ENCODE peak calls at places on chromosome 2, in nine cellular contexts. One of them, this sample, is unnamed.

GRCh38 chr2:55887906-55888625 is 35.5 kb downstream of the EFEMP1 start:
- DNase-seq in H7: no peak
- DNase-seq in stimulated activated CD4-positive, alpha-beta T cell treated with anti-CD3 and anti-CD28 coated beads, Interleukin-15, amount 100 ng/mL, for 1 hour: no peak
- DNase-seq in mesenchymal stem cell: peak; percentile 88
- DNase-seq in hepatocyte: no peak
- DNase-seq in mucosa of gallbladder: no peak
- DNase-seq in CD8-positive, alpha-beta T cell: no peak
- DNase-seq in naive thymus-derived CD8-positive, alpha-beta T cell: no peak
- DNase-seq in renal cortical epithelial cell: peak; percentile 96
- DNase-seq in this sample: peak; percentile 83

GRCh38 chr2:172445851-172446250 is 18.5 kb downstream of the ITGA6 start:
- DNase-seq in H7: no peak
- DNase-seq in stimulated activated CD4-positive, alpha-beta T cell treated with anti-CD3 and anti-CD28 coated beads, Interleukin-15, amount 100 ng/mL, for 1 hour: no peak
- DNase-seq in mesenchymal stem cell: no peak
- DNase-seq in hepatocyte: no peak
- DNase-seq in mucosa of gallbladder: no peak
- DNase-seq in CD8-positive, alpha-beta T cell: no peak
- DNase-seq in naive thymus-derived CD8-positive, alpha-beta T cell: no peak
- DNase-seq in renal cortical epithelial cell: no peak
- DNase-seq in this sample: no peak

GRCh38 chr2:235836416-235837042 is 331.7 kb downstream of the GBX2 start:
- DNase-seq in H7: no peak
- DNase-seq in stimulated activated CD4-positive, alpha-beta T cell treated with anti-CD3 and anti-CD28 coated beads, Interleukin-15, amount 100 ng/mL, for 1 hour: no peak
- DNase-seq in mesenchymal stem cell: no peak
- DNase-seq in hepatocyte: no peak
- DNase-seq in mucosa of gallbladder: no peak
- DNase-seq in CD8-positive, alpha-beta T cell: no peak
- DNase-seq in naive thymus-derived CD8-positive, alpha-beta T cell: no peak
- DNase-seq in renal cortical epithelial cell: peak; percentile 53
- DNase-seq in this sample: no peak

GRCh38 chr2:221750317-221750716 is 178.2 kb upstream of the EPHA4 start:
- DNase-seq in H7: no peak
- DNase-seq in stimulated activated CD4-positive, alpha-beta T cell treated with anti-CD3 and anti-CD28 coated beads, Interleukin-15, amount 100 ng/mL, for 1 hour: no peak
- DNase-seq in mesenchymal stem cell: peak; percentile 19
- DNase-seq in hepatocyte: peak; percentile 8
- DNase-seq in mucosa of gallbladder: no peak
- DNase-seq in CD8-positive, alpha-beta T cell: no peak
- DNase-seq in naive thymus-derived CD8-positive, alpha-beta T cell: no peak
- DNase-seq in renal cortical epithelial cell: peak; percentile 66
- DNase-seq in this sample: no peak

GRCh38 chr2:144328933-144329332 is 191.0 kb downstream of the ZEB2 start:
- DNase-seq in H7: no peak
- DNase-seq in stimulated activated CD4-positive, alpha-beta T cell treated with anti-CD3 and anti-CD28 coated beads, Interleukin-15, amount 100 ng/mL, for 1 hour: no peak
- DNase-seq in mesenchymal stem cell: no peak
- DNase-seq in hepatocyte: no peak
- DNase-seq in mucosa of gallbladder: no peak
- DNase-seq in CD8-positive, alpha-beta T cell: no peak
- DNase-seq in naive thymus-derived CD8-positive, alpha-beta T cell: no peak
- DNase-seq in renal cortical epithelial cell: no peak
- DNase-seq in this sample: no peak

GRCh38 chr2:42923632-42924425 is 131.4 kb upstream of the HAAO start:
- DNase-seq in H7: no peak
- DNase-seq in stimulated activated CD4-positive, alpha-beta T cell treated with anti-CD3 and anti-CD28 coated beads, Interleukin-15, amount 100 ng/mL, for 1 hour: no peak
- DNase-seq in mesenchymal stem cell: no peak
- DNase-seq in hepatocyte: no peak
- DNase-seq in mucosa of gallbladder: no peak
- DNase-seq in CD8-positive, alpha-beta T cell: no peak
- DNase-seq in naive thymus-derived CD8-positive, alpha-beta T cell: no peak
- DNase-seq in renal cortical epithelial cell: no peak
- DNase-seq in this sample: no peak

GRCh38 chr2:226660524-226660923 is 139.1 kb downstream of the IRS1 start:
- DNase-seq in H7: no peak
- DNase-seq in stimulated activated CD4-positive, alpha-beta T cell treated with anti-CD3 and anti-CD28 coated beads, Interleukin-15, amount 100 ng/mL, for 1 hour: no peak
- DNase-seq in mesenchymal stem cell: peak; percentile 84
- DNase-seq in hepatocyte: peak; percentile 39
- DNase-seq in mucosa of gallbladder: peak; percentile 48
- DNase-seq in CD8-positive, alpha-beta T cell: no peak
- DNase-seq in naive thymus-derived CD8-positive, alpha-beta T cell: no peak
- DNase-seq in renal cortical epithelial cell: peak; percentile 95
- DNase-seq in this sample: peak; percentile 88

GRCh38 chr2:223613017-223613950 is 11.1 kb upstream of the SCG2 start:
- DNase-seq in H7: peak; percentile 69
- DNase-seq in stimulated activated CD4-positive, alpha-beta T cell treated with anti-CD3 and anti-CD28 coated beads, Interleukin-15, amount 100 ng/mL, for 1 hour: no peak
- DNase-seq in mesenchymal stem cell: peak; percentile 99
- DNase-seq in hepatocyte: peak; percentile 92
- DNase-seq in mucosa of gallbladder: peak; percentile 87
- DNase-seq in CD8-positive, alpha-beta T cell: no peak
- DNase-seq in naive thymus-derived CD8-positive, alpha-beta T cell: no peak
- DNase-seq in renal cortical epithelial cell: peak; percentile 98
- DNase-seq in this sample: peak; percentile 79

GRCh38 chr2:667332-668000 is 9.7 kb downstream of the TMEM18 start:
- DNase-seq in H7: peak; percentile 75
- DNase-seq in stimulated activated CD4-positive, alpha-beta T cell treated with anti-CD3 and anti-CD28 coated beads, Interleukin-15, amount 100 ng/mL, for 1 hour: no peak
- DNase-seq in mesenchymal stem cell: peak; percentile 70
- DNase-seq in hepatocyte: peak; percentile 75
- DNase-seq in mucosa of gallbladder: no peak
- DNase-seq in CD8-positive, alpha-beta T cell: no peak
- DNase-seq in naive thymus-derived CD8-positive, alpha-beta T cell: no peak
- DNase-seq in renal cortical epithelial cell: peak; percentile 81
- DNase-seq in this sample: no peak

GRCh38 chr2:135916232-135916631 is 40.0 kb upstream of the MCM6 start:
- DNase-seq in H7: no peak
- DNase-seq in stimulated activated CD4-positive, alpha-beta T cell treated with anti-CD3 and anti-CD28 coated beads, Interleukin-15, amount 100 ng/mL, for 1 hour: no peak
- DNase-seq in mesenchymal stem cell: peak; percentile 43
- DNase-seq in hepatocyte: peak; percentile 29
- DNase-seq in mucosa of gallbladder: no peak
- DNase-seq in CD8-positive, alpha-beta T cell: peak; percentile 20
- DNase-seq in naive thymus-derived CD8-positive, alpha-beta T cell: no peak
- DNase-seq in renal cortical epithelial cell: peak; percentile 62
- DNase-seq in this sample: peak; percentile 9

GRCh38 chr2:177531706-177532105 is 139.1 kb downstream of the AGPS start:
- DNase-seq in H7: no peak
- DNase-seq in stimulated activated CD4-positive, alpha-beta T cell treated with anti-CD3 and anti-CD28 coated beads, Interleukin-15, amount 100 ng/mL, for 1 hour: no peak
- DNase-seq in mesenchymal stem cell: no peak
- DNase-seq in hepatocyte: no peak
- DNase-seq in mucosa of gallbladder: no peak
- DNase-seq in CD8-positive, alpha-beta T cell: no peak
- DNase-seq in naive thymus-derived CD8-positive, alpha-beta T cell: no peak
- DNase-seq in renal cortical epithelial cell: no peak
- DNase-seq in this sample: no peak

GRCh38 chr2:147399011-147399410 is 445.8 kb upstream of the ACVR2A start:
- DNase-seq in H7: no peak
- DNase-seq in stimulated activated CD4-positive, alpha-beta T cell treated with anti-CD3 and anti-CD28 coated beads, Interleukin-15, amount 100 ng/mL, for 1 hour: no peak
- DNase-seq in mesenchymal stem cell: no peak
- DNase-seq in hepatocyte: no peak
- DNase-seq in mucosa of gallbladder: no peak
- DNase-seq in CD8-positive, alpha-beta T cell: no peak
- DNase-seq in naive thymus-derived CD8-positive, alpha-beta T cell: no peak
- DNase-seq in renal cortical epithelial cell: no peak
- DNase-seq in this sample: no peak

GRCh38 chr2:893311-893710 is 57.3 kb upstream of the SNTG2 start:
- DNase-seq in H7: peak; percentile 83
- DNase-seq in stimulated activated CD4-positive, alpha-beta T cell treated with anti-CD3 and anti-CD28 coated beads, Interleukin-15, amount 100 ng/mL, for 1 hour: no peak
- DNase-seq in mesenchymal stem cell: no peak
- DNase-seq in hepatocyte: peak; percentile 68
- DNase-seq in mucosa of gallbladder: peak; percentile 2
- DNase-seq in CD8-positive, alpha-beta T cell: no peak
- DNase-seq in naive thymus-derived CD8-positive, alpha-beta T cell: no peak
- DNase-seq in renal cortical epithelial cell: no peak
- DNase-seq in this sample: no peak

GRCh38 chr2:217060516-217060915 is 200.7 kb upstream of the TNP1 start:
- DNase-seq in H7: no peak
- DNase-seq in stimulated activated CD4-positive, alpha-beta T cell treated with anti-CD3 and anti-CD28 coated beads, Interleukin-15, amount 100 ng/mL, for 1 hour: no peak
- DNase-seq in mesenchymal stem cell: no peak
- DNase-seq in hepatocyte: no peak
- DNase-seq in mucosa of gallbladder: no peak
- DNase-seq in CD8-positive, alpha-beta T cell: no peak
- DNase-seq in naive thymus-derived CD8-positive, alpha-beta T cell: no peak
- DNase-seq in renal cortical epithelial cell: no peak
- DNase-seq in this sample: no peak

GRCh38 chr2:9952286-9952737 is 819 bp downstream of the GRHL1 start:
- DNase-seq in H7: no peak
- DNase-seq in stimulated activated CD4-positive, alpha-beta T cell treated with anti-CD3 and anti-CD28 coated beads, Interleukin-15, amount 100 ng/mL, for 1 hour: no peak
- DNase-seq in mesenchymal stem cell: no peak
- DNase-seq in hepatocyte: no peak
- DNase-seq in mucosa of gallbladder: no peak
- DNase-seq in CD8-positive, alpha-beta T cell: no peak
- DNase-seq in naive thymus-derived CD8-positive, alpha-beta T cell: no peak
- DNase-seq in renal cortical epithelial cell: no peak
- DNase-seq in this sample: no peak

GRCh38 chr2:15334650-15335326 is 226.3 kb downstream of the NBAS start:
- DNase-seq in H7: no peak
- DNase-seq in stimulated activated CD4-positive, alpha-beta T cell treated with anti-CD3 and anti-CD28 coated beads, Interleukin-15, amount 100 ng/mL, for 1 hour: no peak
- DNase-seq in mesenchymal stem cell: no peak
- DNase-seq in hepatocyte: no peak
- DNase-seq in mucosa of gallbladder: no peak
- DNase-seq in CD8-positive, alpha-beta T cell: no peak
- DNase-seq in naive thymus-derived CD8-positive, alpha-beta T cell: no peak
- DNase-seq in renal cortical epithelial cell: peak; percentile 62
- DNase-seq in this sample: no peak

GRCh38 chr2:71458413-71459083 is 5.2 kb downstream of the DYSF start:
- DNase-seq in H7: no peak
- DNase-seq in stimulated activated CD4-positive, alpha-beta T cell treated with anti-CD3 and anti-CD28 coated beads, Interleukin-15, amount 100 ng/mL, for 1 hour: no peak
- DNase-seq in mesenchymal stem cell: peak; percentile 70
- DNase-seq in hepatocyte: no peak
- DNase-seq in mucosa of gallbladder: no peak
- DNase-seq in CD8-positive, alpha-beta T cell: no peak
- DNase-seq in naive thymus-derived CD8-positive, alpha-beta T cell: no peak
- DNase-seq in renal cortical epithelial cell: peak; percentile 76
- DNase-seq in this sample: no peak

GRCh38 chr2:148552675-148553331 is 91.7 kb upstream of the EPC2 start:
- DNase-seq in H7: no peak
- DNase-seq in stimulated activated CD4-positive, alpha-beta T cell treated with anti-CD3 and anti-CD28 coated beads, Interleukin-15, amount 100 ng/mL, for 1 hour: no peak
- DNase-seq in mesenchymal stem cell: peak; percentile 34
- DNase-seq in hepatocyte: no peak
- DNase-seq in mucosa of gallbladder: no peak
- DNase-seq in CD8-positive, alpha-beta T cell: no peak
- DNase-seq in naive thymus-derived CD8-positive, alpha-beta T cell: no peak
- DNase-seq in renal cortical epithelial cell: no peak
- DNase-seq in this sample: no peak

GRCh38 chr2:46967990-46968647 is 52.5 kb upstream of the MCFD2 start:
- DNase-seq in H7: no peak
- DNase-seq in stimulated activated CD4-positive, alpha-beta T cell treated with anti-CD3 and anti-CD28 coated beads, Interleukin-15, amount 100 ng/mL, for 1 hour: no peak
- DNase-seq in mesenchymal stem cell: peak; percentile 83
- DNase-seq in hepatocyte: peak; percentile 68
- DNase-seq in mucosa of gallbladder: peak; percentile 87
- DNase-seq in CD8-positive, alpha-beta T cell: no peak
- DNase-seq in naive thymus-derived CD8-positive, alpha-beta T cell: no peak
- DNase-seq in renal cortical epithelial cell: peak; percentile 97
- DNase-seq in this sample: peak; percentile 75

GRCh38 chr2:83103602-83104001 is 1355.5 kb downstream of the SUCLG1 start:
- DNase-seq in H7: no peak
- DNase-seq in stimulated activated CD4-positive, alpha-beta T cell treated with anti-CD3 and anti-CD28 coated beads, Interleukin-15, amount 100 ng/mL, for 1 hour: no peak
- DNase-seq in mesenchymal stem cell: peak; percentile 26
- DNase-seq in hepatocyte: no peak
- DNase-seq in mucosa of gallbladder: no peak
- DNase-seq in CD8-positive, alpha-beta T cell: no peak
- DNase-seq in naive thymus-derived CD8-positive, alpha-beta T cell: no peak
- DNase-seq in renal cortical epithelial cell: peak; percentile 88
- DNase-seq in this sample: peak; percentile 41

GRCh38 chr2:239382384-239382880 is 18.4 kb downstream of the HDAC4 start:
- DNase-seq in H7: peak; percentile 64
- DNase-seq in stimulated activated CD4-positive, alpha-beta T cell treated with anti-CD3 and anti-CD28 coated beads, Interleukin-15, amount 100 ng/mL, for 1 hour: no peak
- DNase-seq in mesenchymal stem cell: no peak
- DNase-seq in hepatocyte: no peak
- DNase-seq in mucosa of gallbladder: no peak
- DNase-seq in CD8-positive, alpha-beta T cell: no peak
- DNase-seq in naive thymus-derived CD8-positive, alpha-beta T cell: no peak
- DNase-seq in renal cortical epithelial cell: no peak
- DNase-seq in this sample: no peak

GRCh38 chr2:67463810-67464209 is 66.7 kb downstream of the ETAA1 start:
- DNase-seq in H7: no peak
- DNase-seq in stimulated activated CD4-positive, alpha-beta T cell treated with anti-CD3 and anti-CD28 coated beads, Interleukin-15, amount 100 ng/mL, for 1 hour: no peak
- DNase-seq in mesenchymal stem cell: peak; percentile 83
- DNase-seq in hepatocyte: peak; percentile 19
- DNase-seq in mucosa of gallbladder: no peak
- DNase-seq in CD8-positive, alpha-beta T cell: no peak
- DNase-seq in naive thymus-derived CD8-positive, alpha-beta T cell: no peak
- DNase-seq in renal cortical epithelial cell: peak; percentile 95
- DNase-seq in this sample: no peak

GRCh38 chr2:162143969-162144368 is 8.1 kb downstream of the GCG start:
- DNase-seq in H7: no peak
- DNase-seq in stimulated activated CD4-positive, alpha-beta T cell treated with anti-CD3 and anti-CD28 coated beads, Interleukin-15, amount 100 ng/mL, for 1 hour: no peak
- DNase-seq in mesenchymal stem cell: no peak
- DNase-seq in hepatocyte: no peak
- DNase-seq in mucosa of gallbladder: no peak
- DNase-seq in CD8-positive, alpha-beta T cell: no peak
- DNase-seq in naive thymus-derived CD8-positive, alpha-beta T cell: no peak
- DNase-seq in renal cortical epithelial cell: no peak
- DNase-seq in this sample: no peak

GRCh38 chr2:115129502-115129901 is 687.1 kb downstream of the DPP10 start:
- DNase-seq in H7: no peak
- DNase-seq in stimulated activated CD4-positive, alpha-beta T cell treated with anti-CD3 and anti-CD28 coated beads, Interleukin-15, amount 100 ng/mL, for 1 hour: no peak
- DNase-seq in mesenchymal stem cell: no peak
- DNase-seq in hepatocyte: no peak
- DNase-seq in mucosa of gallbladder: no peak
- DNase-seq in CD8-positive, alpha-beta T cell: no peak
- DNase-seq in naive thymus-derived CD8-positive, alpha-beta T cell: no peak
- DNase-seq in renal cortical epithelial cell: no peak
- DNase-seq in this sample: no peak

GRCh38 chr2:241776336-241777166 is at the start of gene GAL3ST2:
- DNase-seq in H7: peak; percentile 68
- DNase-seq in stimulated activated CD4-positive, alpha-beta T cell treated with anti-CD3 and anti-CD28 coated beads, Interleukin-15, amount 100 ng/mL, for 1 hour: no peak
- DNase-seq in mesenchymal stem cell: no peak
- DNase-seq in hepatocyte: no peak
- DNase-seq in mucosa of gallbladder: no peak
- DNase-seq in CD8-positive, alpha-beta T cell: no peak
- DNase-seq in naive thymus-derived CD8-positive, alpha-beta T cell: no peak
- DNase-seq in renal cortical epithelial cell: no peak
- DNase-seq in this sample: no peak

GRCh38 chr2:26314243-26314642 is 31.7 kb upstream of the SELENOI start:
- DNase-seq in H7: peak; percentile 84
- DNase-seq in stimulated activated CD4-positive, alpha-beta T cell treated with anti-CD3 and anti-CD28 coated beads, Interleukin-15, amount 100 ng/mL, for 1 hour: no peak
- DNase-seq in mesenchymal stem cell: no peak
- DNase-seq in hepatocyte: no peak
- DNase-seq in mucosa of gallbladder: no peak
- DNase-seq in CD8-positive, alpha-beta T cell: no peak
- DNase-seq in naive thymus-derived CD8-positive, alpha-beta T cell: no peak
- DNase-seq in renal cortical epithelial cell: no peak
- DNase-seq in this sample: no peak

GRCh38 chr2:12543452-12544220 is 173.1 kb upstream of the TRIB2 start:
- DNase-seq in H7: no peak
- DNase-seq in stimulated activated CD4-positive, alpha-beta T cell treated with anti-CD3 and anti-CD28 coated beads, Interleukin-15, amount 100 ng/mL, for 1 hour: no peak
- DNase-seq in mesenchymal stem cell: peak; percentile 75
- DNase-seq in hepatocyte: no peak
- DNase-seq in mucosa of gallbladder: no peak
- DNase-seq in CD8-positive, alpha-beta T cell: no peak
- DNase-seq in naive thymus-derived CD8-positive, alpha-beta T cell: no peak
- DNase-seq in renal cortical epithelial cell: peak; percentile 94
- DNase-seq in this sample: peak; percentile 82

GRCh38 chr2:123688504-123688903 is 336.6 kb upstream of the CNTNAP5 start:
- DNase-seq in H7: no peak
- DNase-seq in stimulated activated CD4-positive, alpha-beta T cell treated with anti-CD3 and anti-CD28 coated beads, Interleukin-15, amount 100 ng/mL, for 1 hour: no peak
- DNase-seq in mesenchymal stem cell: no peak
- DNase-seq in hepatocyte: no peak
- DNase-seq in mucosa of gallbladder: no peak
- DNase-seq in CD8-positive, alpha-beta T cell: no peak
- DNase-seq in naive thymus-derived CD8-positive, alpha-beta T cell: no peak
- DNase-seq in renal cortical epithelial cell: no peak
- DNase-seq in this sample: no peak

GRCh38 chr2:219087848-219088247 is 27.1 kb upstream of the IHH start:
- DNase-seq in H7: no peak
- DNase-seq in stimulated activated CD4-positive, alpha-beta T cell treated with anti-CD3 and anti-CD28 coated beads, Interleukin-15, amount 100 ng/mL, for 1 hour: no peak
- DNase-seq in mesenchymal stem cell: no peak
- DNase-seq in hepatocyte: no peak
- DNase-seq in mucosa of gallbladder: no peak
- DNase-seq in CD8-positive, alpha-beta T cell: no peak
- DNase-seq in naive thymus-derived CD8-positive, alpha-beta T cell: no peak
- DNase-seq in renal cortical epithelial cell: no peak
- DNase-seq in this sample: no peak

GRCh38 chr2:216192931-216193330 is 83.8 kb downstream of the XRCC5 start:
- DNase-seq in H7: no peak
- DNase-seq in stimulated activated CD4-positive, alpha-beta T cell treated with anti-CD3 and anti-CD28 coated beads, Interleukin-15, amount 100 ng/mL, for 1 hour: no peak
- DNase-seq in mesenchymal stem cell: no peak
- DNase-seq in hepatocyte: no peak
- DNase-seq in mucosa of gallbladder: no peak
- DNase-seq in CD8-positive, alpha-beta T cell: no peak
- DNase-seq in naive thymus-derived CD8-positive, alpha-beta T cell: no peak
- DNase-seq in renal cortical epithelial cell: no peak
- DNase-seq in this sample: no peak

GRCh38 chr2:136378712-136379595 is 261.0 kb upstream of the CXCR4 start:
- DNase-seq in H7: peak; percentile 47
- DNase-seq in stimulated activated CD4-positive, alpha-beta T cell treated with anti-CD3 and anti-CD28 coated beads, Interleukin-15, amount 100 ng/mL, for 1 hour: peak; percentile 48
- DNase-seq in mesenchymal stem cell: peak; percentile 43
- DNase-seq in hepatocyte: peak; percentile 67
- DNase-seq in mucosa of gallbladder: peak; percentile 56
- DNase-seq in CD8-positive, alpha-beta T cell: peak; percentile 81
- DNase-seq in naive thymus-derived CD8-positive, alpha-beta T cell: peak; percentile 55
- DNase-seq in renal cortical epithelial cell: peak; percentile 55
- DNase-seq in this sample: peak; percentile 18